ENCODE peak calls at places on chromosomes 6 and 20, in nine cellular contexts. V is spleen, S is breast epithelium, B is ovary, C is gastrocnemius medialis, D is Peyer's patch, R is HepG2, M is A549, J is GM12878. L is an unnamed sample.

GRCh38 chr6:143271024-143271423 is 179.5 kb downstream of the ADAT2 start:
- DNase-seq in V (no peak), S (no peak), B (peak; percentile 54), C (no peak), D (no peak), R (peak; percentile 37), M (no peak), J (no peak), L (no peak)

GRCh38 chr6:4125933-4126864 is 9.2 kb downstream of the ECI2 start:
- DNase-seq in V (no peak), S (no peak), B (peak; percentile 23), C (peak; percentile 15), D (no peak), R (peak; percentile 84), M (peak; percentile 68), J (no peak), L (no peak)

GRCh38 chr6:134979142-134979541 is 29.2 kb upstream of the ALDH8A1 start:
- DNase-seq in V (no peak), S (no peak), B (no peak), C (no peak), D (no peak), R (no peak), M (no peak), J (peak; percentile 47), L (no peak)

GRCh38 chr6:3259491-3259958 is 778 bp downstream of the PSMG4 start:
- DNase-seq in V (peak; percentile 80), S (no peak), B (no peak), C (peak; percentile 31), D (no peak), R (peak; percentile 36), M (peak; percentile 40), J (no peak), L (no peak)

GRCh38 chr6:5146396-5146795 is 61.3 kb downstream of the PPP1R3G start:
- DNase-seq in V (no peak), S (no peak), B (no peak), C (no peak), D (no peak), R (no peak), M (no peak), J (no peak), L (no peak)

GRCh38 chr20:2752631-2753455 is 47.6 kb downstream of the CPXM1 start:
- DNase-seq in V (peak; percentile 83), S (no peak), B (peak; percentile 44), C (no peak), D (no peak), R (peak; percentile 58), M (peak; percentile 75), J (no peak), L (peak; percentile 85)

GRCh38 chr6:85591207-85591606 is 2.5 kb downstream of the SNX14 start:
- DNase-seq in V (no peak), S (no peak), B (no peak), C (no peak), D (no peak), R (no peak), M (no peak), J (no peak), L (no peak)

GRCh38 chr6:2863901-2864300 is 22.2 kb upstream of the SERPINB1 start:
- DNase-seq in V (no peak), S (no peak), B (no peak), C (no peak), D (no peak), R (peak; percentile 54), M (no peak), J (no peak), L (peak; percentile 56)

GRCh38 chr6:131929227-131929626 is 21.9 kb downstream of the CCN2 start:
- DNase-seq in V (no peak), S (no peak), B (no peak), C (no peak), D (no peak), R (no peak), M (no peak), J (no peak), L (no peak)

DNA sequence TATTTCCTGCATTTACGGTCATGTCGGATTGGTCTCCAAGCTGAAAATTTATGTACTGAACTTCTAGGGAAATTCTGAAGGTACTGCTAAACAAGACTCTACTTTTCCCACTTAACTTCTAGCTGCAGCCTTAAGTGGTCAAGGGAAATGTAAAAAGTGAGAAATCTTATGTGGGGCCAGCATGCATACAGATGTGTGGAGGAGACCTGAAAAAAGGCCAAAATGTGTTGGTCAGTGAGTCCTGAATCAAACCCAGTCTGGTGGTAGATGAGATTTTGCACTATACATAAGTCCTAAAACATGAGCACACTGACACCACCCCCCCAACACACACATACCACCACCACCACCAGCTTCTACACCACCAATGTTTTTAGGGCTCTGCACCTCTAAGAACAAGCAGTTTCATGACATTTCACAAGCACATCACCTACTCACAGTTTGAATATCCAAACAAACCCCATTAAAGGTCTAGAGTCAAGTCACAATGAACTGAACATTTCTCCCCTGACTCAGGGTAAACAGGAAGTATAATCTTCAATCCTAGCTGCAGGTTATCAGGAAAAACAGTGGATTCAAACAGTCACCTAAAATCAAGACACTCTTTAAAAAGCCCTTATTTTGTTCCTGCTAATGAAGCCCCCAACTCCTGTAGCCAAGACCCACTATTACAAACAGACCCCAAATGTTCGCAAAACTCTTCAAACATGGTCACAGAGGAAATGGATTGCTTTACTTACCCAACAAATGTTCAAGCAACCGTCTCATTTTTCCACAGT is 1.6 kb downstream of the ZMYND8 start:
- DNase-seq in V (peak; percentile 19), S (no peak), B (no peak), C (no peak), D (no peak), R (peak; percentile 70), M (peak; percentile 46), J (no peak), L (no peak)
- TF ChIP-seq POLR2A in V (no peak), S (no peak), B (no peak), C (no peak), D (no peak), R (no peak), M (no peak), J (no peak), L (no peak)

GRCh38 chr6:106169517-106169916 is 83.4 kb downstream of the PRDM1 start:
- DNase-seq in V (no peak), S (no peak), B (no peak), C (no peak), D (no peak), R (no peak), M (no peak), J (no peak), L (no peak)
- H3K4me3 ChIP-seq in V (no peak overlapping the region), S (no peak overlapping the region), B (no peak overlapping the region), C (no peak overlapping the region), D (no peak overlapping the region), R (no peak overlapping the region), M (no peak overlapping the region), J (no peak overlapping the region), L (no peak overlapping the region)

DNA sequence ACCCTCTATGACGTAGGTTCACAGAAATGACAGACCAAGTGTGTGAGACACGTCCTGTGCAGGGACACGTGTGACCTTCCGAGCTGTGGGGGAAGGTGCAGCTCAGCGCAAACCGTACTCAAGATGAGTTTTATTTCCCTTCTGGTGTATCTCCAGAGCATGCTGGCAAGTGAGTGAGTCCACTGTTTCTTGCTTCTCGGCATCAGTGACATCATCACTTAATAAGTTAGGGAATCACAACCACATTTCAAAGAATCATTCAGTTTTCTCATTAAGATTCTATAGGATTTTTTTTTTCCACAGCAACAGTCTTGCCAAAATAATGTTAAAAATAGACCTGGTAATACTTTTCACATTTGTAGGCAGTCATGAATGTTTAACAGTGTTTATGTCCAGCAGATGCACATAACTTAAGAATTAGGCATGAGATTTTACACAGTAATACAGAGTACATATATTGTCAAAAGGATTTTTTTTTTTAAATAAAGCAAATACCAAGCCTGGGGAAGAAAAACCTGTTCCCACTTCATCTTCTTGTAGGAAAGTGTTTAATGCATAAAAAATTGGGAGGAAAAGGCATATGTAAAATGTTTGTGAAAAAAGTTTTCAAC is 417.8 kb downstream of the CDC5L start:
- DNase-seq in V (no peak), S (no peak), B (no peak), C (no peak), D (no peak), R (no peak), M (no peak), J (no peak), L (no peak)
- TF ChIP-seq CTCF in V (no peak), S (no peak), B (no peak), C (no peak), D (no peak), R (no peak), M (no peak), J (no peak), L (no peak)

GRCh38 chr6:41787219-41787917 is at the start of gene TOMM6:
- DNase-seq in V (peak; percentile 99), S (peak; percentile 92), B (peak; percentile 95), C (peak; percentile 93), D (peak; percentile 94), R (peak; percentile 92), M (peak; percentile 94), J (peak; percentile 77), L (peak; percentile 93)
- TF ChIP-seq POLR2A in V (peak; percentile 22), S (peak; percentile 63), B (peak; percentile 85), C (peak; percentile 77), D (peak; percentile 86), R (no peak), M (peak; percentile 63), J (peak; percentile 89), L (peak; percentile 21)

DNA sequence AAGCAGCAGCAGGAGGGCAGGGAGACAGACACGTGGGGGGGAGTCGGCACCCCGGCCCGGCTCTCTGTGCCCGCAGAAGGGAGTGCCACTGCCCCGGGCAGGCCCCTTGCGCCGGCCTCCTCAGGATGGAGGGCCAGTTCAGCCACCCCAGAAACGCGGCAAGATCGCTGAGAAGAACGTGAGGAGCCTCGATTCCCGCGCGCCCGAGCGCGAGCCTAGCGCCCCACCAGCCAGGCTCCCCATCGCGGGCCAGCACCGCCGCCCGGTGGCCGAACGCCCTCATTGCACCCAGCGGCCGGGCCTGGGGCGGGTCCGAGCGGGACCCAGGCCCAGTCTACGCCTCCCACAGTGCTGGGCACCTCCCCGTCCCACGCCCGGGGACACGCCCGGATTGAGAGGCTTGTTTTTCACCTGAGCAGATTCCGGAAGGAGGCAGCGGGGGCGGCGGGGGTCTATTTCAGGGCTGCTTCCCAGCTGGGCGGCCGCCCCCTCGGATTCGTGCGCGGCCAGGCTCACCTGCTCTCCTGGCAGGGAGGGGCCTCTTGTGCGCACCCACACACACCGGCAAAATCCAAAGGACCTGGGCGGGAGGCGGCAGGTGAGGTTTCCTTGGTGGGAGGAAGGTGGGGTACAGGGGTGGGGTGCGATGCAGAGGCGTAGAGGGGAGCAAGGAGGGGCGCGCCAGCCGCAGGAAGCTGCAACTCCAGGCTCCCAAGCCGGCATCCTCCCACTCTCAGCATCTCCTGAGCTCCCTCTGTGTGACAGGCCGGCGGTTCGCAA is 9.0 kb upstream of the GRM4 start:
- DNase-seq in V (peak; percentile 85), S (no peak), B (peak; percentile 42), C (no peak), D (peak; percentile 32), R (no peak), M (peak; percentile 22), J (no peak), L (peak; percentile 89)
- H3K4me3 ChIP-seq in V (no peak overlapping the region), S (peak overlapping the region; percentile 32), B (no peak overlapping the region), C (peak overlapping the region; percentile 28), D (peak overlapping the region; percentile 16), R (no peak overlapping the region), M (peak overlapping the region; percentile 30), J (no peak overlapping the region), L (no peak overlapping the region)

GRCh38 chr6:42068872-42069522 is 18.7 kb downstream of the TAF8 start:
- DNase-seq in V (peak; percentile 34), S (no peak), B (no peak), C (no peak), D (no peak), R (no peak), M (no peak), J (no peak), L (no peak)
- TF ChIP-seq CTCF in V (no peak), S (no peak), B (no peak), C (no peak), D (no peak), R (no peak), M (no peak), J (no peak), L (no peak)

GRCh38 chr6:28161410-28162079 is 19.9 kb downstream of the ZKSCAN8 start:
- DNase-seq in V (peak; percentile 96), S (peak; percentile 22), B (peak; percentile 65), C (peak; percentile 66), D (peak; percentile 62), R (peak; percentile 79), M (peak; percentile 44), J (peak; percentile 40), L (peak; percentile 87)
- TF ChIP-seq POLR2A in V (no peak), S (no peak), B (no peak), C (no peak), D (peak; percentile 21), R (peak; percentile 99), M (no peak), J (peak; percentile 84), L (no peak)